ENCODE peak calls at places on chromosome 1, in six cellular contexts. D is iPS DF 19.7, V is neural progenitor cell, N is endothelial cell, K is iPS DF 6.9, R is hypothalamus. B is an unnamed sample.

GRCh38 chr1:39573736-39574624 is 2.6 kb downstream of the PABPC4 start:
- DNase-seq in D (no peak), N (no peak), R (no peak), K (no peak), V (no peak), B (peak)

GRCh38 chr1:5711956-5712645 is 280.1 kb downstream of the NPHP4 start:
- DNase-seq in R (no peak), K (no peak), V (no peak), N (no peak), D (no peak), B (no peak)

GRCh38 chr1:155064813-155065436 is 1.4 kb downstream of the EFNA4 start:
- DNase-seq in R (no peak), V (no peak), K (no peak), N (no peak), D (no peak), B (no peak)

GRCh38 chr1:12409676-12410075 is 179.8 kb downstream of the VPS13D start:
- DNase-seq in R (no peak), V (no peak), K (no peak), N (no peak), D (no peak), B (no peak)

GRCh38 chr1:64484651-64485050 is 14.7 kb downstream of the CACHD1 start:
- DNase-seq in R (no peak), D (no peak), N (no peak), V (no peak), K (no peak), B (no peak)

GRCh38 chr1:209155556-209155955 is 428.0 kb upstream of the CAMK1G start:
- DNase-seq in K (peak), N (no peak), D (peak), V (peak), R (no peak), B (no peak)

GRCh38 chr1:84698718-84699117 is 8.5 kb upstream of the SSX2IP start:
- DNase-seq in K (no peak), V (no peak), R (no peak), D (no peak), N (no peak), B (no peak)

GRCh38 chr1:111378806-111379205 is 48.7 kb downstream of the OVGP1 start:
- DNase-seq in K (no peak), R (no peak), D (no peak), V (no peak), N (no peak), B (no peak)

GRCh38 chr1:229231754-229232119 is 39.2 kb upstream of the RAB4A start:
- DNase-seq in N (no peak), R (peak), D (no peak), V (no peak), K (no peak), B (peak)

GRCh38 chr1:89552481-89553194 is 28.0 kb downstream of the LRRC8B start:
- DNase-seq in D (no peak), V (no peak), K (no peak), R (no peak), N (no peak), B (no peak)

GRCh38 chr1:153677718-153678518 is 570 bp upstream of the NPR1 start:
- DNase-seq in D (no peak), K (no peak), R (no peak), V (peak), N (peak), B (peak)

GRCh38 chr1:8629241-8630091 is 188.0 kb downstream of the RERE start:
- DNase-seq in N (no peak), K (no peak), V (no peak), D (no peak), R (no peak), B (peak)

GRCh38 chr1:34162852-34163766 is 1.9 kb downstream of the CSMD2 start:
- DNase-seq in K (no peak), R (peak), D (no peak), N (peak), V (peak), B (peak)

GRCh38 chr1:11550664-11551283 is 71.8 kb downstream of the DISP3 start:
- DNase-seq in N (peak), V (peak), D (peak), R (peak), K (peak), B (peak)

GRCh38 chr1:59971464-59971911 is 44.9 kb upstream of the CYP2J2 start:
- DNase-seq in V (peak), N (peak), K (peak), R (peak), D (no peak), B (peak)

GRCh38 chr1:239270509-239270908 is 115.9 kb upstream of the CHRM3 start:
- DNase-seq in N (no peak), D (no peak), R (no peak), K (no peak), V (no peak), B (no peak)

GRCh38 chr1:176220100-176220689 is 13.1 kb upstream of the COP1 start:
- DNase-seq in K (no peak), R (no peak), V (no peak), N (no peak), D (no peak), B (no peak)

GRCh38 chr1:156356875-156357534 is 12.0 kb upstream of the RHBG start:
- DNase-seq in R (no peak), D (peak), V (peak), K (peak), N (peak), B (no peak)

GRCh38 chr1:115411388-115412063 is 73.5 kb upstream of the NGF start:
- DNase-seq in K (no peak), N (no peak), R (no peak), V (no peak), D (no peak), B (no peak)

GRCh38 chr1:236168716-236169429 is 26.5 kb downstream of the GPR137B start:
- DNase-seq in K (no peak), V (no peak), D (no peak), R (no peak), N (no peak), B (no peak)

GRCh38 chr1:164659621-164660414 is 100.8 kb downstream of the PBX1 start:
- DNase-seq in D (peak), N (no peak), V (no peak), R (no peak), K (no peak), B (no peak)

GRCh38 chr1:84946631-84947030 is 50.3 kb downstream of the MCOLN2 start:
- DNase-seq in R (no peak), V (no peak), D (no peak), K (no peak), N (no peak), B (no peak)

GRCh38 chr1:59079434-59080135 is 217.3 kb upstream of the FGGY start:
- DNase-seq in N (no peak), D (no peak), K (no peak), V (no peak), R (no peak), B (no peak)

GRCh38 chr1:3893190-3893589 is 6.9 kb downstream of the C1orf174 start:
- DNase-seq in V (no peak), N (no peak), K (no peak), D (no peak), R (no peak), B (no peak)

GRCh38 chr1:91725961-91726704 is 159.8 kb downstream of the TGFBR3 start:
- DNase-seq in R (no peak), D (no peak), N (no peak), V (no peak), K (no peak), B (no peak)

GRCh38 chr1:30864681-30865080 is 43.9 kb downstream of the SDC3 start:
- DNase-seq in V (no peak), R (no peak), K (no peak), N (no peak), D (no peak), B (no peak)

GRCh38 chr1:6953216-6953615 is 168.0 kb downstream of the CAMTA1 start:
- DNase-seq in K (no peak), N (no peak), V (no peak), R (no peak), D (no peak), B (no peak)

GRCh38 chr1:161994153-161994814 is 29.4 kb downstream of the OLFML2B start:
- DNase-seq in N (no peak), K (no peak), R (peak), D (no peak), V (no peak), B (peak)

GRCh38 chr1:40774266-40774998 is 9.2 kb upstream of the KCNQ4 start:
- DNase-seq in N (peak), K (peak), D (no peak), R (no peak), V (peak), B (peak)

GRCh38 chr1:56189946-56190920 is 389.1 kb downstream of the PLPP3 start:
- DNase-seq in N (peak), V (peak), R (no peak), K (peak), D (no peak), B (peak)

GRCh38 chr1:228320394-228320793 is 86.2 kb downstream of the TRIM11 start:
- DNase-seq in K (no peak), D (no peak), N (no peak), R (no peak), V (no peak), B (no peak)

GRCh38 chr1:212455406-212456165 is 22.9 kb downstream of the NENF start:
- DNase-seq in K (peak), D (peak), V (peak), R (peak), N (peak), B (peak)